ENCODE peak calls at places on chromosomes 13 and 19, in five cellular contexts. Z is H54, O is NCI-H1417, T is NCI-H1436 treated with DMSO at 0.1 percent for 48 hours, E is iPS-NIHi11. Y is an unnamed sample.

GRCh38 chr19:58586131-58586765 is 13.1 kb upstream of the MZF1 start:
- DNase-seq in T (no peak), E (no peak), Z (no peak), O (no peak), Y (no peak)

GRCh38 chr13:76522083-76522755 is 364.0 kb downstream of the KCTD12 start:
- DNase-seq in T (no peak), E (peak), O (peak), Z (no peak), Y (peak)

GRCh38 chr19:45251452-45252354 is 632 bp downstream of the MARK4 start:
- DNase-seq in E (peak), O (no peak), T (no peak), Z (no peak), Y (no peak)

GRCh38 chr19:7639863-7640348 is 3.0 kb downstream of the STXBP2 start:
- DNase-seq in T (no peak), E (no peak), O (no peak), Z (no peak), Y (no peak)

GRCh38 chr13:43905435-43906031 is 25.8 kb downstream of the LACC1 start:
- DNase-seq in E (peak), T (no peak), O (peak), Z (no peak), Y (peak)

GRCh38 chr19:13054605-13055212 is 47.9 kb downstream of the LYL1 start:
- DNase-seq in T (no peak), O (no peak), E (no peak), Z (no peak), Y (no peak)

GRCh38 chr19:7636691-7637373 is at the start of gene STXBP2:
- DNase-seq in Z (no peak), T (peak), O (peak), E (peak), Y (peak)

GRCh38 chr19:53659292-53659691 is 27.5 kb downstream of the DPRX start:
- DNase-seq in T (no peak), E (peak), O (no peak), Z (peak), Y (no peak)

GRCh38 chr13:20814224-20814910 is 40.6 kb upstream of the EEF1AKMT1 start:
- DNase-seq in E (peak), Z (peak), O (no peak), T (no peak), Y (no peak)

GRCh38 chr13:20828540-20829364 is 55.0 kb upstream of the EEF1AKMT1 start:
- DNase-seq in Z (no peak), O (peak), E (peak), T (no peak), Y (peak)

GRCh38 chr19:1350861-1351260 is 32.8 kb upstream of the NDUFS7 start:
- DNase-seq in O (no peak), E (no peak), Z (no peak), T (no peak), Y (no peak)

GRCh38 chr19:23071087-23071511 is 45.7 kb upstream of the ZNF730 start:
- DNase-seq in E (peak), Z (no peak), T (no peak), O (peak), Y (peak)

GRCh38 chr13:41833851-41834250 is 127.1 kb downstream of the VWA8 start:
- DNase-seq in O (no peak), Z (no peak), T (no peak), E (no peak), Y (no peak)

GRCh38 chr13:97853550-97853949 is 99.9 kb upstream of the IPO5 start:
- DNase-seq in T (no peak), O (no peak), E (no peak), Z (no peak), Y (no peak)

GRCh38 chr13:50511877-50512332 is 331.6 kb downstream of the DLEU7 start:
- DNase-seq in Z (no peak), O (no peak), T (no peak), E (no peak), Y (no peak)

GRCh38 chr19:4368128-4368820 is 24.9 kb downstream of the MPND start:
- DNase-seq in Z (no peak), O (no peak), E (no peak), T (no peak), Y (no peak)